ENCODE peak calls at places on chromosomes 7 and 10, in nine cellular contexts. One of them, this sample, is unnamed.

GRCh38 chr7:48299580-48300169 is 128.4 kb downstream of the ABCA13 start:
- DNase-seq in neural progenitor cell: peak; percentile 77
- DNase-seq in mammary epithelial cell: peak; percentile 77
- DNase-seq in OCI-LY7: peak; percentile 62
- DNase-seq in HepG2: peak; percentile 47
- DNase-seq in H9: peak; percentile 57
- DNase-seq in hepatocyte: peak; percentile 74
- DNase-seq in neuronal stem cell: peak; percentile 66
- DNase-seq in H1: no peak
- DNase-seq in this sample: peak; percentile 67

GRCh38 chr10:119268871-119269506 is 61.6 kb downstream of the GRK5 start:
- DNase-seq in neural progenitor cell: no peak
- DNase-seq in mammary epithelial cell: no peak
- DNase-seq in OCI-LY7: no peak
- DNase-seq in HepG2: no peak
- DNase-seq in H9: no peak
- DNase-seq in hepatocyte: no peak
- DNase-seq in neuronal stem cell: no peak
- DNase-seq in H1: no peak
- DNase-seq in this sample: no peak

GRCh38 chr10:80599424-80599847 is 61.7 kb downstream of the SH2D4B start:
- DNase-seq in neural progenitor cell: peak; percentile 90
- DNase-seq in mammary epithelial cell: peak; percentile 25
- DNase-seq in OCI-LY7: peak; percentile 58
- DNase-seq in HepG2: peak; percentile 20
- DNase-seq in H9: peak; percentile 87
- DNase-seq in hepatocyte: peak; percentile 74
- DNase-seq in neuronal stem cell: peak; percentile 63
- DNase-seq in H1: peak; percentile 68
- DNase-seq in this sample: peak; percentile 36

GRCh38 chr10:79029478-79030390 is 39.0 kb upstream of the ZMIZ1 start:
- DNase-seq in neural progenitor cell: no peak
- DNase-seq in mammary epithelial cell: no peak
- DNase-seq in OCI-LY7: no peak
- DNase-seq in HepG2: no peak
- DNase-seq in H9: no peak
- DNase-seq in hepatocyte: no peak
- DNase-seq in neuronal stem cell: no peak
- DNase-seq in H1: no peak
- DNase-seq in this sample: no peak

GRCh38 chr10:46229144-46229563 is 57.6 kb upstream of the ANTXRL start:
- DNase-seq in neural progenitor cell: peak; percentile 78
- DNase-seq in mammary epithelial cell: no peak
- DNase-seq in OCI-LY7: peak; percentile 48
- DNase-seq in HepG2: peak; percentile 46
- DNase-seq in H9: peak; percentile 67
- DNase-seq in hepatocyte: peak; percentile 54
- DNase-seq in neuronal stem cell: peak; percentile 47
- DNase-seq in H1: no peak
- DNase-seq in this sample: no peak

GRCh38 chr10:3754727-3755439 is 30.1 kb downstream of the KLF6 start:
- DNase-seq in neural progenitor cell: no peak
- DNase-seq in mammary epithelial cell: peak; percentile 99
- DNase-seq in OCI-LY7: no peak
- DNase-seq in HepG2: peak; percentile 60
- DNase-seq in H9: peak; percentile 18
- DNase-seq in hepatocyte: peak; percentile 81
- DNase-seq in neuronal stem cell: no peak
- DNase-seq in H1: no peak
- DNase-seq in this sample: peak; percentile 91

GRCh38 chr7:151901313-151901669 is 24.4 kb upstream of the PRKAG2 start:
- DNase-seq in neural progenitor cell: no peak
- DNase-seq in mammary epithelial cell: no peak
- DNase-seq in OCI-LY7: no peak
- DNase-seq in HepG2: no peak
- DNase-seq in H9: no peak
- DNase-seq in hepatocyte: no peak
- DNase-seq in neuronal stem cell: no peak
- DNase-seq in H1: no peak
- DNase-seq in this sample: no peak

GRCh38 chr7:12570148-12570528 is 382 bp upstream of the SCIN start:
- DNase-seq in neural progenitor cell: peak; percentile 34
- DNase-seq in mammary epithelial cell: peak; percentile 67
- DNase-seq in OCI-LY7: no peak
- DNase-seq in HepG2: no peak
- DNase-seq in H9: no peak
- DNase-seq in hepatocyte: peak; percentile 57
- DNase-seq in neuronal stem cell: no peak
- DNase-seq in H1: no peak
- DNase-seq in this sample: no peak

GRCh38 chr7:2019693-2020511 is 212.8 kb downstream of the MAD1L1 start:
- DNase-seq in neural progenitor cell: no peak
- DNase-seq in mammary epithelial cell: no peak
- DNase-seq in OCI-LY7: no peak
- DNase-seq in HepG2: no peak
- DNase-seq in H9: no peak
- DNase-seq in hepatocyte: peak; percentile 42
- DNase-seq in neuronal stem cell: no peak
- DNase-seq in H1: no peak
- DNase-seq in this sample: peak; percentile 94

GRCh38 chr10:680745-681144 is 8.7 kb downstream of the DIP2C start:
- DNase-seq in neural progenitor cell: no peak
- DNase-seq in mammary epithelial cell: no peak
- DNase-seq in OCI-LY7: no peak
- DNase-seq in HepG2: no peak
- DNase-seq in H9: no peak
- DNase-seq in hepatocyte: no peak
- DNase-seq in neuronal stem cell: no peak
- DNase-seq in H1: no peak
- DNase-seq in this sample: no peak

GRCh38 chr10:102668312-102669110 is 24.2 kb downstream of the TRIM8 start:
- DNase-seq in neural progenitor cell: no peak
- DNase-seq in mammary epithelial cell: no peak
- DNase-seq in OCI-LY7: no peak
- DNase-seq in HepG2: no peak
- DNase-seq in H9: no peak
- DNase-seq in hepatocyte: no peak
- DNase-seq in neuronal stem cell: no peak
- DNase-seq in H1: no peak
- DNase-seq in this sample: no peak

GRCh38 chr7:151925446-151926335 is 30.6 kb upstream of the GALNTL5 start:
- DNase-seq in neural progenitor cell: no peak
- DNase-seq in mammary epithelial cell: no peak
- DNase-seq in OCI-LY7: no peak
- DNase-seq in HepG2: no peak
- DNase-seq in H9: no peak
- DNase-seq in hepatocyte: no peak
- DNase-seq in neuronal stem cell: no peak
- DNase-seq in H1: no peak
- DNase-seq in this sample: no peak

GRCh38 chr10:111874586-111874985 is 309.0 kb downstream of the GPAM start:
- DNase-seq in neural progenitor cell: no peak
- DNase-seq in mammary epithelial cell: no peak
- DNase-seq in OCI-LY7: no peak
- DNase-seq in HepG2: no peak
- DNase-seq in H9: no peak
- DNase-seq in hepatocyte: no peak
- DNase-seq in neuronal stem cell: no peak
- DNase-seq in H1: no peak
- DNase-seq in this sample: no peak

GRCh38 chr7:34438436-34438835 is 219.6 kb upstream of the NPSR1 start:
- DNase-seq in neural progenitor cell: no peak
- DNase-seq in mammary epithelial cell: no peak
- DNase-seq in OCI-LY7: no peak
- DNase-seq in HepG2: no peak
- DNase-seq in H9: no peak
- DNase-seq in hepatocyte: no peak
- DNase-seq in neuronal stem cell: no peak
- DNase-seq in H1: no peak
- DNase-seq in this sample: no peak

GRCh38 chr10:4835494-4835918 is 9.5 kb downstream of the AKR1E2 start:
- DNase-seq in neural progenitor cell: no peak
- DNase-seq in mammary epithelial cell: no peak
- DNase-seq in OCI-LY7: no peak
- DNase-seq in HepG2: no peak
- DNase-seq in H9: no peak
- DNase-seq in hepatocyte: no peak
- DNase-seq in neuronal stem cell: no peak
- DNase-seq in H1: no peak
- DNase-seq in this sample: no peak

GRCh38 chr10:103660364-103661197 is 167.1 kb downstream of the NEURL1 start:
- DNase-seq in neural progenitor cell: no peak
- DNase-seq in mammary epithelial cell: peak; percentile 33
- DNase-seq in OCI-LY7: no peak
- DNase-seq in HepG2: peak; percentile 71
- DNase-seq in H9: no peak
- DNase-seq in hepatocyte: no peak
- DNase-seq in neuronal stem cell: no peak
- DNase-seq in H1: no peak
- DNase-seq in this sample: peak; percentile 61

GRCh38 chr7:1438821-1439220 is 20.4 kb downstream of the MICALL2 start:
- DNase-seq in neural progenitor cell: no peak
- DNase-seq in mammary epithelial cell: no peak
- DNase-seq in OCI-LY7: no peak
- DNase-seq in HepG2: no peak
- DNase-seq in H9: no peak
- DNase-seq in hepatocyte: no peak
- DNase-seq in neuronal stem cell: no peak
- DNase-seq in H1: no peak
- DNase-seq in this sample: no peak

GRCh38 chr10:64142395-64142794 is 621.2 kb downstream of the REEP3 start:
- DNase-seq in neural progenitor cell: no peak
- DNase-seq in mammary epithelial cell: no peak
- DNase-seq in OCI-LY7: no peak
- DNase-seq in HepG2: no peak
- DNase-seq in H9: no peak
- DNase-seq in hepatocyte: no peak
- DNase-seq in neuronal stem cell: no peak
- DNase-seq in H1: no peak
- DNase-seq in this sample: no peak

GRCh38 chr10:32199724-32200394 is 143.6 kb upstream of the KIF5B start:
- DNase-seq in neural progenitor cell: no peak
- DNase-seq in mammary epithelial cell: no peak
- DNase-seq in OCI-LY7: no peak
- DNase-seq in HepG2: no peak
- DNase-seq in H9: no peak
- DNase-seq in hepatocyte: no peak
- DNase-seq in neuronal stem cell: no peak
- DNase-seq in H1: no peak
- DNase-seq in this sample: no peak

GRCh38 chr10:30357806-30358205 is 8.7 kb upstream of the MTPAP start:
- DNase-seq in neural progenitor cell: no peak
- DNase-seq in mammary epithelial cell: no peak
- DNase-seq in OCI-LY7: no peak
- DNase-seq in HepG2: no peak
- DNase-seq in H9: no peak
- DNase-seq in hepatocyte: no peak
- DNase-seq in neuronal stem cell: no peak
- DNase-seq in H1: no peak
- DNase-seq in this sample: no peak

GRCh38 chr7:80884511-80885195 is 34.2 kb downstream of the SEMA3C start:
- DNase-seq in neural progenitor cell: no peak
- DNase-seq in mammary epithelial cell: no peak
- DNase-seq in OCI-LY7: no peak
- DNase-seq in HepG2: no peak
- DNase-seq in H9: no peak
- DNase-seq in hepatocyte: no peak
- DNase-seq in neuronal stem cell: no peak
- DNase-seq in H1: no peak
- DNase-seq in this sample: no peak
- H2AFZ ChIP-seq in neural progenitor cell: no peak overlapping the region
- H2AFZ ChIP-seq in mammary epithelial cell: no peak overlapping the region
- H2AFZ ChIP-seq in OCI-LY7: no peak overlapping the region
- H2AFZ ChIP-seq in HepG2: no peak overlapping the region
- H2AFZ ChIP-seq in H9: no peak overlapping the region
- H2AFZ ChIP-seq in hepatocyte: no peak overlapping the region
- H2AFZ ChIP-seq in neuronal stem cell: peak overlapping the region; percentile 63
- H2AFZ ChIP-seq in H1: no peak overlapping the region
- H2AFZ ChIP-seq in this sample: no peak overlapping the region

DNA sequence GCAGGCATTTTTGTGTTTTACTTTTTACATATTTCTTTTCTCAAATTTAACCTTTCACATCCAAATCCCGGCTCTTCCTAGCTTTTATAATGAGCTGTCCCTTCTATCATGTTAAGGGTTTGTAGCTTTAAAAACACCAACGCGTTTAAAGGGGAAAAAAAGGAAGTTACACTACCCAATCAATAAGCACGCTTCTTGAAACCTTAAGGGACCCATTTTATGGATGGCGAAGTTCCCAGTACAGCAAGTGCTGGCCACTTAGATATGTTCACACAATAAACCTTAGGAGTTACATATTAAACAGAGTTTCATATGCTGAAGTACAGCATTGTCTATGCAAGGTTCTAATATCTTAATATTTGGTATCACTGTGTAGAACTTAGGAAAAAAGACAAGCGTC is 1.8 kb downstream of the GNG11 start:
- DNase-seq in neural progenitor cell: no peak
- DNase-seq in mammary epithelial cell: no peak
- DNase-seq in OCI-LY7: no peak
- DNase-seq in HepG2: no peak
- DNase-seq in H9: no peak
- DNase-seq in hepatocyte: no peak
- DNase-seq in neuronal stem cell: no peak
- DNase-seq in H1: no peak
- DNase-seq in this sample: no peak
- H2AFZ ChIP-seq in neural progenitor cell: no peak overlapping the region
- H2AFZ ChIP-seq in mammary epithelial cell: no peak overlapping the region
- H2AFZ ChIP-seq in OCI-LY7: peak overlapping the region; percentile 39
- H2AFZ ChIP-seq in HepG2: no peak overlapping the region
- H2AFZ ChIP-seq in H9: no peak overlapping the region
- H2AFZ ChIP-seq in hepatocyte: no peak overlapping the region
- H2AFZ ChIP-seq in neuronal stem cell: peak overlapping the region; percentile 41
- H2AFZ ChIP-seq in H1: no peak overlapping the region
- H2AFZ ChIP-seq in this sample: no peak overlapping the region

DNA sequence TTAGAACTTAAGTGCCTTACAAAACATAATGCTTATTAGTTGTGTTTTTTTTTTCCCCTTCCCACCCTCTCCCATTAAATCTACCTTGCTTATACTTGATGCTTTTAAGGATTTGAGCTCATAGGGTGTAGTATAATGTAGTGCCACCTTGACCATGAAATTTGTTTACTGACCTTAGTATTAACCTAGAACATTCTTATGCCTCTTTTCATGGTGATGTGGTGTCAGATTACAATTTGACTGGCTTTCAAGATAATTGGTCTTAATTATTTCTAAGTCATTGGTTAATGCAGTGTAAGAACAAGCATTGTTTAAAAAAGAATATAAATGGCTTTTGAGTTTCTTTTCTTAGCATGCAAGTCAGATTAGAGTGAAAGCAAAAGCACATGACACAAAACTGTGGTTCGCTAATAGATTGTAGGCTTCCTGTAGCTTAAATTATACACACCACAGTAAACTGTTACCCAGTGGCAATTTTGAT is 61.8 kb downstream of the ADD3 start:
- DNase-seq in neural progenitor cell: no peak
- DNase-seq in mammary epithelial cell: no peak
- DNase-seq in OCI-LY7: peak; percentile 54
- DNase-seq in HepG2: no peak
- DNase-seq in H9: no peak
- DNase-seq in hepatocyte: no peak
- DNase-seq in neuronal stem cell: no peak
- DNase-seq in H1: no peak
- DNase-seq in this sample: peak; percentile 63
- H2AFZ ChIP-seq in neural progenitor cell: no peak overlapping the region
- H2AFZ ChIP-seq in mammary epithelial cell: no peak overlapping the region
- H2AFZ ChIP-seq in OCI-LY7: no peak overlapping the region
- H2AFZ ChIP-seq in HepG2: no peak overlapping the region
- H2AFZ ChIP-seq in H9: no peak overlapping the region
- H2AFZ ChIP-seq in hepatocyte: no peak overlapping the region
- H2AFZ ChIP-seq in neuronal stem cell: no peak overlapping the region
- H2AFZ ChIP-seq in H1: no peak overlapping the region
- H2AFZ ChIP-seq in this sample: no peak overlapping the region

GRCh38 chr7:102872460-102872859 is 40.3 kb upstream of the LRRC17 start:
- DNase-seq in neural progenitor cell: no peak
- DNase-seq in mammary epithelial cell: peak; percentile 76
- DNase-seq in OCI-LY7: no peak
- DNase-seq in HepG2: no peak
- DNase-seq in H9: no peak
- DNase-seq in hepatocyte: no peak
- DNase-seq in neuronal stem cell: no peak
- DNase-seq in H1: no peak
- DNase-seq in this sample: peak; percentile 100
- H2AFZ ChIP-seq in neural progenitor cell: no peak overlapping the region
- H2AFZ ChIP-seq in mammary epithelial cell: peak overlapping the region; percentile 63
- H2AFZ ChIP-seq in OCI-LY7: no peak overlapping the region
- H2AFZ ChIP-seq in HepG2: no peak overlapping the region
- H2AFZ ChIP-seq in H9: no peak overlapping the region
- H2AFZ ChIP-seq in hepatocyte: no peak overlapping the region
- H2AFZ ChIP-seq in neuronal stem cell: no peak overlapping the region
- H2AFZ ChIP-seq in H1: no peak overlapping the region
- H2AFZ ChIP-seq in this sample: no peak overlapping the region